ENCODE peak calls at places on chromosomes 4 and X, in four cellular contexts. One of them, this sample, is unnamed.
A peak's percentile ranks its signal among the peaks of the same experiment; 100 is the strongest.

GRCh38 chr4:173191623-173192041 is 23.0 kb downstream of the GALNT7 start:
- DNase-seq in Panc1: no peak
- DNase-seq in epithelial cell of esophagus: peak; percentile 70
- DNase-seq in NCI-H524: no peak
- DNase-seq in this sample: peak; percentile 94

GRCh38 chrX:50978920-50979660 is 68.6 kb downstream of the BMP15 start:
- DNase-seq in Panc1: no peak
- DNase-seq in NCI-H524: no peak
- DNase-seq in epithelial cell of esophagus: no peak
- DNase-seq in this sample: no peak

GRCh38 chr4:73730292-73730691 is 10.1 kb upstream of the CXCL8 start:
- DNase-seq in Panc1: no peak
- DNase-seq in NCI-H524: no peak
- DNase-seq in epithelial cell of esophagus: peak; percentile 44
- DNase-seq in this sample: no peak

GRCh38 chr4:98509641-98510170 is 148.7 kb downstream of the TSPAN5 start:
- DNase-seq in epithelial cell of esophagus: no peak
- DNase-seq in NCI-H524: no peak
- DNase-seq in Panc1: no peak
- DNase-seq in this sample: no peak

GRCh38 chrX:49039598-49040375 is 3.4 kb downstream of the TFE3 start:
- DNase-seq in epithelial cell of esophagus: peak; percentile 92
- DNase-seq in NCI-H524: peak; percentile 53
- DNase-seq in Panc1: no peak
- DNase-seq in this sample: peak; percentile 88

GRCh38 chr4:177308125-177308524 is 1.5 kb upstream of the NEIL3 start:
- DNase-seq in epithelial cell of esophagus: peak; percentile 66
- DNase-seq in NCI-H524: no peak
- DNase-seq in Panc1: no peak
- DNase-seq in this sample: peak; percentile 81

GRCh38 chrX:2715066-2715600 is 24.0 kb downstream of the CD99 start:
- DNase-seq in epithelial cell of esophagus: no peak
- DNase-seq in Panc1: no peak
- DNase-seq in NCI-H524: no peak
- DNase-seq in this sample: no peak

GRCh38 chr4:181810658-181811057 is 432.5 kb upstream of the TENM3 start:
- DNase-seq in epithelial cell of esophagus: no peak
- DNase-seq in Panc1: no peak
- DNase-seq in NCI-H524: no peak
- DNase-seq in this sample: no peak

GRCh38 chr4:88357262-88357661 is 21.4 kb upstream of the HERC6 start:
- DNase-seq in epithelial cell of esophagus: no peak
- DNase-seq in Panc1: no peak
- DNase-seq in NCI-H524: no peak
- DNase-seq in this sample: no peak

GRCh38 chr4:122458625-122459024 is 2.1 kb upstream of the IL2 start:
- DNase-seq in NCI-H524: no peak
- DNase-seq in Panc1: peak; percentile 2
- DNase-seq in epithelial cell of esophagus: peak; percentile 73
- DNase-seq in this sample: no peak

GRCh38 chr4:15765910-15766703 is 12.0 kb upstream of the CD38 start:
- DNase-seq in Panc1: no peak
- DNase-seq in NCI-H524: no peak
- DNase-seq in epithelial cell of esophagus: no peak
- DNase-seq in this sample: no peak

GRCh38 chrX:44651347-44651746 is 108.7 kb upstream of the FUNDC1 start:
- DNase-seq in NCI-H524: no peak
- DNase-seq in epithelial cell of esophagus: peak; percentile 17
- DNase-seq in Panc1: no peak
- DNase-seq in this sample: no peak

GRCh38 chr4:83929550-83929949 is 393.6 kb downstream of the GPAT3 start:
- DNase-seq in NCI-H524: no peak
- DNase-seq in epithelial cell of esophagus: peak; percentile 7
- DNase-seq in Panc1: no peak
- DNase-seq in this sample: no peak

GRCh38 chr4:95548738-95549245 is at the start of gene UNC5C:
- DNase-seq in Panc1: no peak
- DNase-seq in epithelial cell of esophagus: peak; percentile 27
- DNase-seq in NCI-H524: peak; percentile 52
- DNase-seq in this sample: peak; percentile 83

GRCh38 chr4:41339812-41340809 is 83.4 kb downstream of the UCHL1 start:
- DNase-seq in epithelial cell of esophagus: no peak
- DNase-seq in NCI-H524: peak; percentile 89
- DNase-seq in Panc1: no peak
- DNase-seq in this sample: no peak

GRCh38 chrX:115330498-115331138 is 41.1 kb downstream of the LUZP4 start:
- DNase-seq in NCI-H524: peak; percentile 71
- DNase-seq in Panc1: peak; percentile 42
- DNase-seq in epithelial cell of esophagus: peak; percentile 53
- DNase-seq in this sample: peak; percentile 45

GRCh38 chr4:74228691-74229640 is 71.0 kb downstream of the MTHFD2L start:
- DNase-seq in Panc1: peak; percentile 18
- DNase-seq in NCI-H524: peak; percentile 37
- DNase-seq in epithelial cell of esophagus: peak; percentile 89
- DNase-seq in this sample: peak; percentile 68

GRCh38 chrX:71154196-71154595 is 9.6 kb downstream of the NLGN3 start:
- DNase-seq in Panc1: no peak
- DNase-seq in NCI-H524: no peak
- DNase-seq in epithelial cell of esophagus: no peak
- DNase-seq in this sample: no peak

GRCh38 chr4:53510316-53510715 is 81.0 kb downstream of the LNX1 start:
- DNase-seq in Panc1: no peak
- DNase-seq in epithelial cell of esophagus: no peak
- DNase-seq in NCI-H524: no peak
- DNase-seq in this sample: no peak

GRCh38 chr4:37976991-37977470 is 16.8 kb downstream of the PTTG2 start:
- DNase-seq in epithelial cell of esophagus: peak; percentile 54
- DNase-seq in NCI-H524: peak; percentile 63
- DNase-seq in Panc1: no peak
- DNase-seq in this sample: peak; percentile 46

GRCh38 chr4:5448286-5448685 is 260.1 kb downstream of the EVC2 start:
- DNase-seq in NCI-H524: no peak
- DNase-seq in Panc1: no peak
- DNase-seq in epithelial cell of esophagus: no peak
- DNase-seq in this sample: no peak

GRCh38 chr4:71711985-71712348 is 71.9 kb downstream of the GC start:
- DNase-seq in Panc1: no peak
- DNase-seq in NCI-H524: no peak
- DNase-seq in epithelial cell of esophagus: peak; percentile 27
- DNase-seq in this sample: no peak

GRCh38 chr4:137124278-137124932 is 407.9 kb downstream of the PCDH18 start:
- DNase-seq in epithelial cell of esophagus: peak; percentile 58
- DNase-seq in Panc1: peak; percentile 10
- DNase-seq in NCI-H524: peak; percentile 59
- DNase-seq in this sample: peak; percentile 53

GRCh38 chr4:73415807-73416238 is 11.7 kb downstream of the ALB start:
- DNase-seq in NCI-H524: no peak
- DNase-seq in epithelial cell of esophagus: no peak
- DNase-seq in Panc1: no peak
- DNase-seq in this sample: peak; percentile 5

GRCh38 chr4:137213372-137214173 is 318.7 kb downstream of the PCDH18 start:
- DNase-seq in epithelial cell of esophagus: no peak
- DNase-seq in Panc1: no peak
- DNase-seq in NCI-H524: peak; percentile 32
- DNase-seq in this sample: no peak

GRCh38 chrX:69319376-69319775 is 154.1 kb upstream of the PJA1 start:
- DNase-seq in Panc1: no peak
- DNase-seq in epithelial cell of esophagus: peak; percentile 77
- DNase-seq in NCI-H524: no peak
- DNase-seq in this sample: peak; percentile 53

GRCh38 chr4:19807505-19807904 is 444.2 kb upstream of the SLIT2 start:
- DNase-seq in epithelial cell of esophagus: peak; percentile 73
- DNase-seq in Panc1: no peak
- DNase-seq in NCI-H524: no peak
- DNase-seq in this sample: peak; percentile 22

GRCh38 chr4:121819216-121819980 is 4.3 kb downstream of the CCNA2 start:
- DNase-seq in epithelial cell of esophagus: no peak
- DNase-seq in Panc1: no peak
- DNase-seq in NCI-H524: no peak
- DNase-seq in this sample: no peak

GRCh38 chrX:141936080-141936479 is 32.4 kb downstream of the MAGEC1 start:
- DNase-seq in Panc1: no peak
- DNase-seq in epithelial cell of esophagus: peak; percentile 13
- DNase-seq in NCI-H524: peak; percentile 27
- DNase-seq in this sample: no peak

This sample was measured in mammary epithelial cell.